ENCODE peak calls at places on chromosomes 7 and 10, in four cellular contexts. R is tibial nerve, G is adrenal gland, T is neuronal stem cell. U is an unnamed sample.

GRCh38 chr7:88306590-88307048 is at the start of gene STEAP4:
- DNase-seq in R (peak; percentile 72), G (peak; percentile 91), T (peak; percentile 21), U (no peak)

GRCh38 chr7:100156331-100157068 is 2.0 kb downstream of the TRAPPC14 start:
- DNase-seq in R (no peak), G (no peak), T (no peak), U (no peak)

GRCh38 chr7:75762350-75762917 is 9.6 kb downstream of the CCL26 start:
- DNase-seq in R (no peak), G (no peak), T (peak; percentile 33), U (peak; percentile 50)

GRCh38 chr10:125955766-125956165 is 59.4 kb downstream of the FANK1 start:
- DNase-seq in R (no peak), G (no peak), T (no peak), U (no peak)

GRCh38 chr7:1540391-1541271 is 10.1 kb downstream of the MAFK start:
- DNase-seq in R (no peak), G (no peak), T (no peak), U (no peak)

GRCh38 chr10:72250666-72251065 is 23.1 kb upstream of the DDIT4 start:
- DNase-seq in R (peak; percentile 38), G (peak; percentile 81), T (no peak), U (no peak)

GRCh38 chr10:67222929-67223328 is 297.1 kb downstream of the LRRTM3 start:
- DNase-seq in R (no peak), G (no peak), T (no peak), U (no peak)

GRCh38 chr10:73131913-73132686 is 21.8 kb downstream of the NUDT13 start:
- DNase-seq in R (no peak), G (no peak), T (no peak), U (no peak)

GRCh38 chr10:43396928-43397624 is 11.9 kb downstream of the HNRNPF start:
- DNase-seq in R (peak; percentile 80), G (peak; percentile 96), T (peak; percentile 79), U (peak; percentile 86)

GRCh38 chr7:101714097-101714496 is 85.0 kb upstream of the MYL10 start:
- DNase-seq in R (no peak), G (no peak), T (no peak), U (no peak)

GRCh38 chr7:128032605-128033235 is 1.5 kb upstream of the LRRC4 start:
- DNase-seq in R (no peak), G (no peak), T (peak; percentile 51), U (no peak)

GRCh38 chr7:31100445-31100844 is 48.3 kb downstream of the ADCYAP1R1 start:
- DNase-seq in R (no peak), G (peak; percentile 10), T (no peak), U (no peak)

GRCh38 chr10:126126856-126127255 is 230.5 kb downstream of the FANK1 start:
- DNase-seq in R (no peak), G (peak; percentile 52), T (no peak), U (no peak)

GRCh38 chr10:70508912-70509366 is 30.4 kb downstream of the PALD1 start:
- DNase-seq in R (peak; percentile 30), G (peak; percentile 75), T (no peak), U (no peak)

GRCh38 chr10:26534384-26534783 is 96.2 kb downstream of the APBB1IP start:
- DNase-seq in R (no peak), G (no peak), T (no peak), U (no peak)

DNA sequence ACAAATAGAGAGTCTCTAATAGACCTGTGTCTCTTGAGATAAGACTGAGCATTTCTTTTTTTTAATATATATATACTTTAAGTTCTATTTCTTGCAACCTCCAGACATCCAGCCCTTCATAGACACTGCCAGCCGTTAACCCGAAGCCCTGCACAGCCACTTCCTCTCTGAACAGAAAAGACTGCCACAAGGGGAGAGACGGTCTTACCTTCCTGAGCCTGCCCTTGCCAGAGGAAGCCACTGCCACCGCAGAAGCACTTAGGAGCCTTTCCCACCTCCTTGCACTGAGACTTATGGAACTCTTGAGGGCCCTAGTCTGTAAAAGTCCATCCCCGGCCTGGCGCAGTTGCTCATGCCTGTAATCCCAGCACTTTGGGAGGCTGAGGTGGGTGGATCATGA is 31.8 kb upstream of the PRSS1 start:
- DNase-seq in R (no peak), G (no peak), T (no peak), U (no peak)
- H3K4me1 ChIP-seq in R (no peaks in the 10 kb centered on the region), G (peaks cover 5% of the 10 kb centered on the region), T (no peaks in the 10 kb centered on the region), U (no peaks in the 10 kb centered on the region)

GRCh38 chr7:94253696-94254095 is 141.0 kb upstream of the COL1A2 start:
- DNase-seq in R (no peak), G (no peak), T (no peak), U (no peak)
- H3K9me3 ChIP-seq in R (no peaks in the 10 kb centered on the region), G (no peaks in the 10 kb centered on the region), T (no peaks in the 10 kb centered on the region), U (no peaks in the 10 kb centered on the region)

GRCh38 chr7:87151002-87151505 is 1.2 kb upstream of the DMTF1 start:
- DNase-seq in R (no peak), G (no peak), T (no peak), U (no peak)
- H3K4me3 ChIP-seq in R (peak overlapping the region; percentile 85), G (no peak overlapping the region), T (no peak overlapping the region), U (peak overlapping the region; percentile 74)

GRCh38 chr10:44969854-44970253 is 8.8 kb downstream of the DEPP1 start:
- DNase-seq in R (no peak), G (no peak), T (no peak), U (no peak)
- H3K4me1 ChIP-seq in R (peaks cover 94% of the 10 kb centered on the region), G (peaks cover 16% of the 10 kb centered on the region), T (peaks cover 7% of the 10 kb centered on the region), U (peaks cover 51% of the 10 kb centered on the region)

DNA sequence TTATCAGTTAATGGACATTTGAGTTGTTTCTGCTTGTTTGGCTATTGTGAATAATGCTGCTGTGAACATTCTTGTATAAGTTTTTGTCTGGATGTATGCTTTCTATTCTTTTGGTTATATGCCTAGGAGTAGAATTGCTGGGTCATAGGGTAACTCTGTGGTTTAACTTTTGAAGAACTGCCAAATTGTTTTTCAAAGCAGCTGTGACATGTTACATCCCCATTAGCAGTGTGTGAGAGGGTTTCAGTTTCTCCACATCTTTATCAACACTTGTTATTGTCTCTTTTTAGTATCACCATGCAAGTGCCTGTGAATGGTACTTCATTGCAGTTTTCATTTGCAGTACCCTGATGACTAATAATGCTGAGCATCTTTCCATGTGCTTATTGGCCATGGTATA is 2.1 kb upstream of the NDUFB8 start:
- DNase-seq in R (no peak), G (no peak), T (no peak), U (no peak)
- H3K9me3 ChIP-seq in R (no peaks in the 10 kb centered on the region), G (no peaks in the 10 kb centered on the region), T (no peaks in the 10 kb centered on the region), U (no peaks in the 10 kb centered on the region)

GRCh38 chr10:29619273-29619672 is 15.5 kb downstream of the SVIL start:
- DNase-seq in R (no peak), G (no peak), T (no peak), U (peak; percentile 62)

GRCh38 chr10:29620112-29620690 is 14.6 kb downstream of the SVIL start:
- DNase-seq in R (no peak), G (no peak), T (no peak), U (no peak)

GRCh38 chr10:29623797-29624196 is 11.0 kb downstream of the SVIL start:
- DNase-seq in R (no peak), G (no peak), T (no peak), U (no peak)

GRCh38 chr10:29621161-29621560 is 13.6 kb downstream of the SVIL start:
- DNase-seq in R (no peak), G (peak; percentile 52), T (no peak), U (peak; percentile 59)

DNA sequence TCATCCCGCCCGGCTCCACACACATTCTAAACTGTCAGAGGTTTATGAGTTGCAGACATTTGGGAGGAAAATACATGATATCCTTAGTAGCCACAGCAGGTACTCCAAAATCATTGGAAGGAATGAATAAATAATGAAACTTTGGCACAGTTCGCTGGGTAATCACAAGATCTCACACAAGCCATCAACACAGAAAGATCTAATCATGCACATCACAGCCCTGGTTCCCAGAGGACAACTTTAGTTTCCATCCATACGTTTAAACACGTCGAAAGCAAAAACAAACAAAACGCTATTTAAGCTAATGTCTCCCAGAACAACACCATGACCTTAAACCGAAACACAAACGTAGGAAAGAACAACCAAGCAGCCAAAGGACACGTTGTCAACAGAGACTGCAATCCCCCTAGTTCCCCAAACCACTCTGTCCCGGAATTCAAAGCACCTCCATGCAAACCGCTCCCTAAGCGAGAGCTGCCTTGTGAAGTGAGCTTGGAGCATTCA is 12.3 kb downstream of the SVIL start:
- DNase-seq in R (no peak), G (no peak), T (no peak), U (no peak)
- H3K4me3 ChIP-seq in R (no peak overlapping the region), G (no peak overlapping the region), T (no peak overlapping the region), U (no peak overlapping the region)

U was measured in SJSA1.